ENCODE peak calls at places on chromosomes 1 and 21, in eight cellular contexts. S is CD4-positive, alpha-beta T cell; X is type B pancreatic cell; M is OCI-LY7; H is left ventricle myocardium inferior; V is AG04450; E is GM12865; A is left lung. Z is an unnamed sample.

GRCh38 chr1:229001467-229001866 is 266.2 kb downstream of the RHOU start:
- DNase-seq in S (no peak), X (no peak), M (peak), H (no peak), V (no peak), E (no peak), A (no peak), Z (no peak)

GRCh38 chr1:90133133-90133532 is 138.2 kb downstream of the ZNF326 start:
- DNase-seq in S (no peak), X (no peak), M (peak), H (no peak), V (no peak), E (peak), A (no peak), Z (peak)

GRCh38 chr21:28160378-28160777 is 832.3 kb downstream of the LTN1 start:
- DNase-seq in S (no peak), X (no peak), M (no peak), H (no peak), V (no peak), E (no peak), A (no peak), Z (no peak)

GRCh38 chr1:19463204-19463803 is 22.0 kb downstream of the CAPZB start:
- DNase-seq in S (peak), X (no peak), M (peak), H (no peak), V (no peak), E (peak), A (no peak), Z (no peak)

GRCh38 chr1:21779613-21780521 is 3.1 kb downstream of the USP48 start:
- DNase-seq in S (no peak), X (no peak), M (peak), H (no peak), V (no peak), E (peak), A (no peak), Z (no peak)

GRCh38 chr21:40054403-40054802 is 187.2 kb downstream of the PCP4 start:
- DNase-seq in S (no peak), X (no peak), M (no peak), H (no peak), V (no peak), E (no peak), A (peak), Z (no peak)

GRCh38 chr1:1230656-1231399 is 973 bp downstream of the SDF4 start:
- DNase-seq in S (no peak), X (no peak), M (no peak), H (no peak), V (no peak), E (peak), A (no peak), Z (no peak)

GRCh38 chr1:117656202-117656641 is 50.4 kb downstream of the TENT5C start:
- DNase-seq in S (peak), X (no peak), M (peak), H (no peak), V (no peak), E (peak), A (peak), Z (no peak)

GRCh38 chr1:91684599-91685196 is 184.0 kb downstream of the CDC7 start:
- DNase-seq in S (no peak), X (no peak), M (peak), H (no peak), V (no peak), E (peak), A (no peak), Z (no peak)

GRCh38 chr1:174005032-174005431 is 17.1 kb downstream of the RC3H1 start:
- DNase-seq in S (no peak), X (no peak), M (peak), H (no peak), V (no peak), E (peak), A (no peak), Z (no peak)

GRCh38 chr1:177847843-177848242 is 122.0 kb downstream of the SEC16B start:
- DNase-seq in S (no peak), X (no peak), M (no peak), H (no peak), V (peak), E (no peak), A (no peak), Z (no peak)

GRCh38 chr1:210293191-210293607 is 35.5 kb upstream of the HHAT start:
- DNase-seq in S (no peak), X (no peak), M (no peak), H (peak), V (peak), E (no peak), A (peak), Z (no peak)

GRCh38 chr1:191371626-191372025 is 786.6 kb upstream of the RGS18 start:
- DNase-seq in S (no peak), X (no peak), M (no peak), H (no peak), V (no peak), E (no peak), A (no peak), Z (no peak)

GRCh38 chr21:29697555-29698193 is 242.1 kb downstream of the GRIK1 start:
- DNase-seq in S (no peak), X (no peak), M (peak), H (no peak), V (no peak), E (peak), A (no peak), Z (no peak)
- TF ChIP-seq CTCF in S (no peak), X (no peak), M (no peak), H (no peak), V (no peak), E (no peak), A (no peak), Z (no peak)

GRCh38 chr1:8815582-8816285 is 1.7 kb downstream of the RERE start:
- DNase-seq in S (no peak), X (no peak), M (peak), H (no peak), V (no peak), E (no peak), A (no peak), Z (no peak)

GRCh38 chr1:8813016-8813763 is 4.2 kb downstream of the RERE start:
- DNase-seq in S (no peak), X (no peak), M (no peak), H (no peak), V (no peak), E (no peak), A (no peak), Z (no peak)

GRCh38 chr1:8816306-8816705 is 1.1 kb downstream of the RERE start:
- DNase-seq in S (no peak), X (no peak), M (peak), H (no peak), V (no peak), E (no peak), A (no peak), Z (no peak)

GRCh38 chr1:8813991-8814390 is 3.4 kb downstream of the RERE start:
- DNase-seq in S (no peak), X (no peak), M (no peak), H (no peak), V (no peak), E (no peak), A (no peak), Z (no peak)

DNA sequence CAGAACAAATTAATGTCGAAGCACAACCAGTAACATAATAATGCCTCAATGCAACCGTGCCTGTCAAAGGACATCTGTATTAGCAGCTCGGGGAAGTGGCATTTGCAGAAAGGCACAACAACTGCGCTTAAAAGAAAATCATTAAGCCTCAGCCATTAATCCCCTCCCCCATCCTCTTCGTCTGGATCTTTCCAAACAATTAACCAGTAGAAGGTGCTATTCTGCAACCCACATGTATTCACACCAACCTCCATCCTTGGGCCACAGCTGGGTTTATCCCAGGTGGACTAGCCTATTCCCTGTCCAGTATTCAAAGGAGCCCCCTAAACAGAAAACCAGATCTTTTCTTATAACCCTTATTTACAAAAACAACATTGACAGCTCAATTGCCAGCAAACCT is 2.6 kb downstream of the RERE start:
- DNase-seq in S (no peak), X (peak), M (peak), H (no peak), V (no peak), E (no peak), A (no peak), Z (no peak)
- TF ChIP-seq CTCF in S (no peak), X (no peak), M (peak), H (peak), V (no peak), E (no peak), A (no peak), Z (peak)

DNA sequence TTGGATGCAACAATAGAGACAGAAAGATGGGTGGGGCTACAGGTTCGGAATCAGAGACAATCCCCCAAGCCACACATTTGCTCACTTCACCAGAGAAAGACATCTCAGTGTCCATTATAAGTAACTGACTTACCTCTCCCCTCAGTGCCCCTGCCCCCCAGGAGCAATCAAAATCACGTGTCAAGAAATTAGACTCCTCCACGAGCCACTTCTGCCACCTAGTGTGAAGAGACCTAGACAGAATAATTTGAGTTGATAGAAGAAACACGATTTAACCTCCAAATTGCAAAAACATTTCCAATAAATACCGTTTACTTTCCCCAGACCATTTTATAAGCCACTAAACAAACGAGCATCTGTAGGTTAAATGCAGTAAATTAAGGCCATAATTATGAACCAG is 123.2 kb downstream of the SLC30A10 start:
- DNase-seq in S (no peak), X (no peak), M (no peak), H (no peak), V (no peak), E (no peak), A (no peak), Z (no peak)
- TF ChIP-seq CTCF in S (no peak), X (peak), M (peak), H (peak), V (peak), E (no peak), A (no peak), Z (peak)

GRCh38 chr1:6795661-6796060 is 10.4 kb downstream of the CAMTA1 start:
- DNase-seq in S (no peak), X (no peak), M (no peak), H (no peak), V (peak), E (no peak), A (no peak), Z (no peak)

GRCh38 chr1:6790146-6790545 is 4.9 kb downstream of the CAMTA1 start:
- DNase-seq in S (no peak), X (no peak), M (no peak), H (no peak), V (no peak), E (no peak), A (no peak), Z (no peak)

GRCh38 chr1:6796095-6796494 is 10.8 kb downstream of the CAMTA1 start:
- DNase-seq in S (no peak), X (no peak), M (no peak), H (no peak), V (no peak), E (no peak), A (no peak), Z (no peak)

GRCh38 chr1:6795203-6795602 is 9.9 kb downstream of the CAMTA1 start:
- DNase-seq in S (no peak), X (no peak), M (no peak), H (no peak), V (no peak), E (no peak), A (no peak), Z (no peak)

DNA sequence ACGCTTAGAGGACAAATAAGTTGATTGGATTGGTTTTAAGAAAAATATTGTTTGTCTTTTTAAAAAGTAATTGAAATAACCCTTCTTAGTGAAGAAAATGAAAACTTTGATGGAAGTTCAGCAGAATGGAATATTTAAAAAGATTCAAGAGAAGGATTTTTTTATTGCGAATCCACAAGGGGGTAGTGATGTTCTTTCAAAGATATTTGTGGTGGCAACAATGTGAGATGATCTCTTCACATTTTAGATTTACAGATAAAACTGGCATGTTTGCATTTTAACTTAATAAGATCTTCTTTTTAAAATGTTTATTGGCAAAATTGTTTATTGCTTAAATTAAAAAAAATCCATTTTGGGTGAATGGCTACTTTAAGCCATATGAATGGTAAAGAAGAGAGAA is 8.9 kb downstream of the CAMTA1 start:
- DNase-seq in S (no peak), X (no peak), M (peak), H (no peak), V (peak), E (peak), A (no peak), Z (no peak)
- TF ChIP-seq CTCF in S (no peak), X (peak), M (peak), H (peak), V (peak), E (peak), A (no peak), Z (peak)

DNA sequence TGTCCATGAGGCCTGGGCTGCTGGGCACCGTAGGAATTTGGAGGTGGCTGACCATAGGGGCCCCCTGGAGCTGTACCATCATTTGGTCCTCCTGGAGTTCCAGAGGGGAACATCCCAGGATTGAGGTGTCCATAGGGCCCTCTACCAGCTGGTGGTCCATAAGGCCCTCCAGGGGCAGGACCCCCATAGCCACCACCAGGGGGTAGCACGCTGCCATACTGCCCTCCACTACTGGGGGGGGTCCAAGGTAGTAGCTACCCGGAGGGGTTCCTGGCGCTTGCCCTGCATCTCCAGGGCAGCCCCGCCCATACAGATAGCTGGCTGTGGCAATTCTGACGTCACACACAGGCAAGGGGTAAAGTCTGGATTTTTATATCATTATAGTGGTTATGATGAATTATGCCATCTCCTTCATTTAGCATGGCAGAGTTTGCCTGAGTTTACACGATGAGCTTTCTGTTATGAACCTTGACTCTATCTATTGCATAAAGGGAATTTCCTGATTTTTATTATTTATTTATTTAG is 13.2 kb downstream of the MDM4 start:
- DNase-seq in S (no peak), X (no peak), M (no peak), H (no peak), V (no peak), E (no peak), A (no peak), Z (no peak)
- TF ChIP-seq CTCF in S (no peak), X (peak), M (peak), H (no peak), V (no peak), E (peak), A (no peak), Z (peak)